ENCODE peak calls at places on chromosomes 4 and X, in six cellular contexts. One of them, this sample, is unnamed.

GRCh38 chrX:54087661-54088060 is 43.4 kb upstream of the PHF8 start:
- DNase-seq in astrocyte of the spinal cord: no peak
- DNase-seq in left ventricle myocardium inferior: no peak
- DNase-seq in GM20000: no peak
- DNase-seq in CD4-positive, alpha-beta T cell: no peak
- DNase-seq in nephron progenitor cell: no peak
- DNase-seq in this sample: no peak

GRCh38 chrX:126580877-126581276 is 28.3 kb upstream of the DCAF12L1 start:
- DNase-seq in astrocyte of the spinal cord: no peak
- DNase-seq in GM20000: no peak
- DNase-seq in left ventricle myocardium inferior: no peak
- DNase-seq in nephron progenitor cell: no peak
- DNase-seq in CD4-positive, alpha-beta T cell: no peak
- DNase-seq in this sample: no peak

GRCh38 chrX:70433848-70434351 is 10.7 kb upstream of the DLG3 start:
- DNase-seq in CD4-positive, alpha-beta T cell: peak
- DNase-seq in astrocyte of the spinal cord: peak
- DNase-seq in GM20000: peak
- DNase-seq in left ventricle myocardium inferior: peak
- DNase-seq in nephron progenitor cell: peak
- DNase-seq in this sample: peak

GRCh38 chrX:1581132-1581531 is 10.3 kb upstream of the AKAP17A start:
- DNase-seq in GM20000: peak
- DNase-seq in left ventricle myocardium inferior: no peak
- DNase-seq in astrocyte of the spinal cord: peak
- DNase-seq in CD4-positive, alpha-beta T cell: peak
- DNase-seq in nephron progenitor cell: peak
- DNase-seq in this sample: no peak

GRCh38 chrX:118847676-118848075 is 24.1 kb downstream of the ZCCHC12 start:
- DNase-seq in astrocyte of the spinal cord: peak
- DNase-seq in left ventricle myocardium inferior: no peak
- DNase-seq in GM20000: peak
- DNase-seq in CD4-positive, alpha-beta T cell: no peak
- DNase-seq in nephron progenitor cell: no peak
- DNase-seq in this sample: no peak

GRCh38 chrX:41542151-41542935 is 95.2 kb downstream of the NYX start:
- DNase-seq in nephron progenitor cell: no peak
- DNase-seq in GM20000: no peak
- DNase-seq in astrocyte of the spinal cord: peak
- DNase-seq in left ventricle myocardium inferior: no peak
- DNase-seq in CD4-positive, alpha-beta T cell: no peak
- DNase-seq in this sample: no peak

GRCh38 chr4:11743236-11743635 is 314.5 kb upstream of the HS3ST1 start:
- DNase-seq in left ventricle myocardium inferior: no peak
- DNase-seq in astrocyte of the spinal cord: no peak
- DNase-seq in GM20000: no peak
- DNase-seq in nephron progenitor cell: no peak
- DNase-seq in CD4-positive, alpha-beta T cell: no peak
- DNase-seq in this sample: no peak

GRCh38 chr4:98653006-98653405 is 5.4 kb downstream of the TSPAN5 start:
- DNase-seq in GM20000: no peak
- DNase-seq in astrocyte of the spinal cord: peak
- DNase-seq in CD4-positive, alpha-beta T cell: no peak
- DNase-seq in nephron progenitor cell: no peak
- DNase-seq in left ventricle myocardium inferior: no peak
- DNase-seq in this sample: no peak

GRCh38 chrX:56802921-56803848 is 74.1 kb downstream of the NBDY start:
- DNase-seq in GM20000: no peak
- DNase-seq in CD4-positive, alpha-beta T cell: peak
- DNase-seq in astrocyte of the spinal cord: peak
- DNase-seq in left ventricle myocardium inferior: peak
- DNase-seq in nephron progenitor cell: peak
- DNase-seq in this sample: peak

GRCh38 chr4:3727847-3728469 is 38.2 kb upstream of the ADRA2C start:
- DNase-seq in nephron progenitor cell: no peak
- DNase-seq in CD4-positive, alpha-beta T cell: no peak
- DNase-seq in left ventricle myocardium inferior: no peak
- DNase-seq in GM20000: no peak
- DNase-seq in astrocyte of the spinal cord: no peak
- DNase-seq in this sample: no peak

GRCh38 chr4:3730422-3730821 is 35.8 kb upstream of the ADRA2C start:
- DNase-seq in CD4-positive, alpha-beta T cell: no peak
- DNase-seq in nephron progenitor cell: no peak
- DNase-seq in left ventricle myocardium inferior: no peak
- DNase-seq in astrocyte of the spinal cord: no peak
- DNase-seq in GM20000: no peak
- DNase-seq in this sample: no peak

GRCh38 chr4:3732076-3733028 is 33.8 kb upstream of the ADRA2C start:
- DNase-seq in nephron progenitor cell: no peak
- DNase-seq in GM20000: no peak
- DNase-seq in astrocyte of the spinal cord: no peak
- DNase-seq in CD4-positive, alpha-beta T cell: no peak
- DNase-seq in left ventricle myocardium inferior: no peak
- DNase-seq in this sample: no peak

GRCh38 chr4:3729188-3729884 is 36.8 kb upstream of the ADRA2C start:
- DNase-seq in GM20000: no peak
- DNase-seq in astrocyte of the spinal cord: no peak
- DNase-seq in left ventricle myocardium inferior: no peak
- DNase-seq in nephron progenitor cell: no peak
- DNase-seq in CD4-positive, alpha-beta T cell: no peak
- DNase-seq in this sample: no peak

GRCh38 chr4:3729885-3730226 is 36.3 kb upstream of the ADRA2C start:
- DNase-seq in CD4-positive, alpha-beta T cell: no peak
- DNase-seq in nephron progenitor cell: no peak
- DNase-seq in GM20000: no peak
- DNase-seq in astrocyte of the spinal cord: no peak
- DNase-seq in left ventricle myocardium inferior: no peak
- DNase-seq in this sample: no peak
- TF ChIP-seq CTCF in CD4-positive, alpha-beta T cell: no peak
- TF ChIP-seq CTCF in nephron progenitor cell: no peak
- TF ChIP-seq CTCF in GM20000: no peak
- TF ChIP-seq CTCF in astrocyte of the spinal cord: no peak
- TF ChIP-seq CTCF in left ventricle myocardium inferior: no peak
- TF ChIP-seq CTCF in this sample: no peak

GRCh38 chrX:25523574-25523973 is 507.8 kb upstream of the ARX start:
- DNase-seq in left ventricle myocardium inferior: no peak
- DNase-seq in GM20000: peak
- DNase-seq in CD4-positive, alpha-beta T cell: no peak
- DNase-seq in astrocyte of the spinal cord: peak
- DNase-seq in nephron progenitor cell: peak
- DNase-seq in this sample: no peak
- TF ChIP-seq CTCF in left ventricle myocardium inferior: peak
- TF ChIP-seq CTCF in GM20000: no peak
- TF ChIP-seq CTCF in CD4-positive, alpha-beta T cell: no peak
- TF ChIP-seq CTCF in astrocyte of the spinal cord: peak
- TF ChIP-seq CTCF in nephron progenitor cell: peak
- TF ChIP-seq CTCF in this sample: peak

GRCh38 chr4:60805500-60806313 is 394.4 kb upstream of the ADGRL3 start:
- DNase-seq in GM20000: peak
- DNase-seq in astrocyte of the spinal cord: peak
- DNase-seq in CD4-positive, alpha-beta T cell: no peak
- DNase-seq in left ventricle myocardium inferior: no peak
- DNase-seq in nephron progenitor cell: peak
- DNase-seq in this sample: no peak
- TF ChIP-seq CTCF in GM20000: peak
- TF ChIP-seq CTCF in astrocyte of the spinal cord: peak
- TF ChIP-seq CTCF in CD4-positive, alpha-beta T cell: no peak
- TF ChIP-seq CTCF in left ventricle myocardium inferior: peak
- TF ChIP-seq CTCF in nephron progenitor cell: peak
- TF ChIP-seq CTCF in this sample: peak

DNA sequence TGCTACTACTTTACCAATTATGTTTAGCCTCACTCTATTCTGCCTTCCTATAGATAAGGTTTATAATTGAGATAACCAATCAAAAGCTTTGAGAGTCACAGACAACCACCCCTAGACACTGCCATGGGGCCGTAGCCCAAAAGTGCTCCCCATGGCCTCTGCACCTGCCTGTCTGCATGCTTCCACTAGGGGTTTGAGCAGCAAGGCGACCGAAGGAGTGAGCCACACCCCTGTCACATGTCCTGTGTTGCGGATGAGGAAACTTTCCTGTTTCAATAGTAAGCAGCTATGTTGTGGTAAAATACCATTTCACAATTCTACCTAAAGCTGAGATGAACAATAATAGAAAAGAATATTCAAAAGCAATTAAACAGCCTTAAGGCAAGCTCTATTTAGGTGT is 856.0 kb upstream of the FRG1 start:
- DNase-seq in GM20000: no peak
- DNase-seq in nephron progenitor cell: no peak
- DNase-seq in astrocyte of the spinal cord: no peak
- DNase-seq in left ventricle myocardium inferior: no peak
- DNase-seq in CD4-positive, alpha-beta T cell: no peak
- DNase-seq in this sample: no peak
- TF ChIP-seq CTCF in GM20000: no peak
- TF ChIP-seq CTCF in nephron progenitor cell: no peak
- TF ChIP-seq CTCF in astrocyte of the spinal cord: no peak
- TF ChIP-seq CTCF in left ventricle myocardium inferior: no peak
- TF ChIP-seq CTCF in CD4-positive, alpha-beta T cell: no peak
- TF ChIP-seq CTCF in this sample: peak

DNA sequence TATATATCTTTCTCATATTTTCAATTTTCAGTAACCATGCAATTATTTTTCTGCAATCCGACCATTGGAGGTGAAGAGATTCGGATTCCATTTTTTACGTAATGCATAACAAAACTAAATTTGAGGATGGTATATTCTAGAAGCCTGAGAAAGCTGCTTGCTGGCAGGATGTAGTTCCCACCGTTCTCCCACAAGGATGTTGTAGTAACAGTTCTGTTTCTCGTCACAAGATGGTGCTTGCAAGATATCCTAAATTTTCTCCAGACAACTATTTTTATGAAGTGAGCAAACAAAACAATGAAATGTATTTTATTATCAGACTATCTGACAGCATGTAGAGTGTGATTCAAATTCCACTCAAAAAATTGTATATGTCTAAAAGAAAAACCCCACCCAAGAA is 10.7 kb downstream of the PWWP3B start:
- DNase-seq in left ventricle myocardium inferior: no peak
- DNase-seq in nephron progenitor cell: no peak
- DNase-seq in astrocyte of the spinal cord: peak
- DNase-seq in GM20000: no peak
- DNase-seq in CD4-positive, alpha-beta T cell: no peak
- DNase-seq in this sample: no peak
- TF ChIP-seq CTCF in left ventricle myocardium inferior: no peak
- TF ChIP-seq CTCF in nephron progenitor cell: no peak
- TF ChIP-seq CTCF in astrocyte of the spinal cord: peak
- TF ChIP-seq CTCF in GM20000: no peak
- TF ChIP-seq CTCF in CD4-positive, alpha-beta T cell: no peak
- TF ChIP-seq CTCF in this sample: no peak

GRCh38 chr4:83906561-83906960 is 370.7 kb downstream of the GPAT3 start:
- DNase-seq in CD4-positive, alpha-beta T cell: no peak
- DNase-seq in left ventricle myocardium inferior: no peak
- DNase-seq in nephron progenitor cell: no peak
- DNase-seq in astrocyte of the spinal cord: no peak
- DNase-seq in GM20000: no peak
- DNase-seq in this sample: no peak

GRCh38 chr4:83910693-83911092 is 374.8 kb downstream of the GPAT3 start:
- DNase-seq in astrocyte of the spinal cord: no peak
- DNase-seq in nephron progenitor cell: no peak
- DNase-seq in GM20000: no peak
- DNase-seq in CD4-positive, alpha-beta T cell: no peak
- DNase-seq in left ventricle myocardium inferior: no peak
- DNase-seq in this sample: no peak

DNA sequence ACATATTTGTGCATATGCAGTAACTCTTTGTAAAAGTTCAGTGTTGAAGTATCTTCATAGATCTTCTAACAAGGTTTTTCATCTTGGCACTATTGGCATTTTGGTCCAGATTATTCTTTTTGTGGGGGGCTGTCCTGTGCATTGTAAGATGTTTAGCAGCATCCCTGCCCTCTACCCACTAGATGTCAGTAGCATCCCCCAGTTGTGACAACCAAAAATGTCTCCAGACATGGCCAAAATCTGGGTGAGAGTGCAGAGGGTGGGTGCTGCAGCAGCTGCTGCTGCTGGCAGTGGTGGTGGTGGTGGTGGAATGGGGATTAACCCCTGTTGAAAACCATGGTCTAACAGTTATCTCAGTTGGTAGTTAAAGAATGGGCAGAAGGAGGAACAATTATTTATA is 370.0 kb downstream of the GPAT3 start:
- DNase-seq in CD4-positive, alpha-beta T cell: no peak
- DNase-seq in GM20000: no peak
- DNase-seq in left ventricle myocardium inferior: no peak
- DNase-seq in nephron progenitor cell: peak
- DNase-seq in astrocyte of the spinal cord: no peak
- DNase-seq in this sample: peak
- TF ChIP-seq CTCF in CD4-positive, alpha-beta T cell: no peak
- TF ChIP-seq CTCF in GM20000: peak
- TF ChIP-seq CTCF in left ventricle myocardium inferior: no peak
- TF ChIP-seq CTCF in nephron progenitor cell: peak
- TF ChIP-seq CTCF in astrocyte of the spinal cord: peak
- TF ChIP-seq CTCF in this sample: peak

DNA sequence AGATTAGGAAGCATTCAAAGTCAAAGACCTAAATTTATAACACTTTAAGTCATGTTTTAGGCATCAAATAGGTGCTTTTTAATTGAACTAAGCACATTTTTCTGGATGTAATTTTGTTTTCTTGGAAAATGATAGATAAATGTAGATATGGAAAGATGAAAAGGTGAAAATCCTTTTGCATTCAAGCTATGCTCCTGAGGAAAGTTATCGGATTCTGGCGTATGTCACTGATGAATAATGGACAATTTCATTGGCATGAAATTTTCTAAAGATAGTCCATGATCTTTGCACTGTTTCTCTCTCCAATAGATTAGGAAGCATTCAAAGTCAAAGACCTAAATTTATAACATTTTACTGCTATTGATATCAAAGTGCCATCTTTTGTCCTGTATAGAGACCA is 444.2 kb upstream of the PABPC4L start:
- DNase-seq in GM20000: no peak
- DNase-seq in nephron progenitor cell: no peak
- DNase-seq in left ventricle myocardium inferior: no peak
- DNase-seq in CD4-positive, alpha-beta T cell: no peak
- DNase-seq in astrocyte of the spinal cord: no peak
- DNase-seq in this sample: no peak
- TF ChIP-seq CTCF in GM20000: no peak
- TF ChIP-seq CTCF in nephron progenitor cell: no peak
- TF ChIP-seq CTCF in left ventricle myocardium inferior: no peak
- TF ChIP-seq CTCF in CD4-positive, alpha-beta T cell: no peak
- TF ChIP-seq CTCF in astrocyte of the spinal cord: no peak
- TF ChIP-seq CTCF in this sample: no peak

GRCh38 chr4:42482516-42483327 is 85.4 kb downstream of the SHISA3 start:
- DNase-seq in GM20000: no peak
- DNase-seq in astrocyte of the spinal cord: no peak
- DNase-seq in nephron progenitor cell: no peak
- DNase-seq in left ventricle myocardium inferior: no peak
- DNase-seq in CD4-positive, alpha-beta T cell: no peak
- DNase-seq in this sample: no peak

GRCh38 chr4:42480774-42481173 is 83.5 kb downstream of the SHISA3 start:
- DNase-seq in CD4-positive, alpha-beta T cell: no peak
- DNase-seq in left ventricle myocardium inferior: no peak
- DNase-seq in nephron progenitor cell: no peak
- DNase-seq in astrocyte of the spinal cord: no peak
- DNase-seq in GM20000: no peak
- DNase-seq in this sample: no peak

GRCh38 chr4:42474406-42474805 is 77.1 kb downstream of the SHISA3 start:
- DNase-seq in CD4-positive, alpha-beta T cell: no peak
- DNase-seq in nephron progenitor cell: no peak
- DNase-seq in left ventricle myocardium inferior: no peak
- DNase-seq in astrocyte of the spinal cord: no peak
- DNase-seq in GM20000: no peak
- DNase-seq in this sample: no peak

GRCh38 chr4:42478941-42479340 is 81.7 kb downstream of the SHISA3 start:
- DNase-seq in left ventricle myocardium inferior: no peak
- DNase-seq in CD4-positive, alpha-beta T cell: no peak
- DNase-seq in GM20000: no peak
- DNase-seq in astrocyte of the spinal cord: no peak
- DNase-seq in nephron progenitor cell: no peak
- DNase-seq in this sample: no peak

GRCh38 chr4:42478509-42478908 is 81.2 kb downstream of the SHISA3 start:
- DNase-seq in nephron progenitor cell: no peak
- DNase-seq in astrocyte of the spinal cord: no peak
- DNase-seq in left ventricle myocardium inferior: no peak
- DNase-seq in CD4-positive, alpha-beta T cell: no peak
- DNase-seq in GM20000: peak
- DNase-seq in this sample: no peak
- TF ChIP-seq CTCF in nephron progenitor cell: no peak
- TF ChIP-seq CTCF in astrocyte of the spinal cord: no peak
- TF ChIP-seq CTCF in left ventricle myocardium inferior: no peak
- TF ChIP-seq CTCF in CD4-positive, alpha-beta T cell: no peak
- TF ChIP-seq CTCF in GM20000: no peak
- TF ChIP-seq CTCF in this sample: no peak